ENCODE peak calls at places on chromosomes 2 and 18, in nine cellular contexts. One of them, this sample, is unnamed.

GRCh38 chr2:210224660-210225460 is at the start of gene ACADL:
- DNase-seq in HuH-7: peak
- DNase-seq in AG10803: peak
- DNase-seq in transverse colon: peak
- DNase-seq in T-helper 1 cell: no peak
- DNase-seq in NCI-H1694 treated with DMSO at 0.1 percent for 48 hours: peak
- DNase-seq in NCI-H510A treated with DMSO at 0.1 percent for 48 hours: peak
- DNase-seq in GM23338: peak
- DNase-seq in WTC11: peak
- DNase-seq in this sample: no peak

GRCh38 chr2:218516614-218517013 is 51.5 kb downstream of the USP37 start:
- DNase-seq in transverse colon: no peak
- DNase-seq in HuH-7: peak
- DNase-seq in GM23338: peak
- DNase-seq in T-helper 1 cell: no peak
- DNase-seq in NCI-H1694 treated with DMSO at 0.1 percent for 48 hours: no peak
- DNase-seq in AG10803: no peak
- DNase-seq in NCI-H510A treated with DMSO at 0.1 percent for 48 hours: peak
- DNase-seq in WTC11: no peak
- DNase-seq in this sample: no peak

GRCh38 chr2:99881901-99882591 is 260.3 kb downstream of the AFF3 start:
- DNase-seq in transverse colon: no peak
- DNase-seq in HuH-7: peak
- DNase-seq in NCI-H1694 treated with DMSO at 0.1 percent for 48 hours: peak
- DNase-seq in GM23338: peak
- DNase-seq in AG10803: peak
- DNase-seq in NCI-H510A treated with DMSO at 0.1 percent for 48 hours: no peak
- DNase-seq in T-helper 1 cell: no peak
- DNase-seq in WTC11: no peak
- DNase-seq in this sample: no peak

GRCh38 chr18:48031011-48031480 is 100.6 kb upstream of the SMAD2 start:
- DNase-seq in NCI-H1694 treated with DMSO at 0.1 percent for 48 hours: peak
- DNase-seq in HuH-7: peak
- DNase-seq in WTC11: peak
- DNase-seq in T-helper 1 cell: no peak
- DNase-seq in GM23338: peak
- DNase-seq in AG10803: peak
- DNase-seq in transverse colon: peak
- DNase-seq in NCI-H510A treated with DMSO at 0.1 percent for 48 hours: peak
- DNase-seq in this sample: peak

GRCh38 chr2:47867205-47867604 is 39.1 kb downstream of the FBXO11 start:
- DNase-seq in GM23338: no peak
- DNase-seq in NCI-H1694 treated with DMSO at 0.1 percent for 48 hours: no peak
- DNase-seq in transverse colon: no peak
- DNase-seq in WTC11: no peak
- DNase-seq in HuH-7: no peak
- DNase-seq in T-helper 1 cell: no peak
- DNase-seq in AG10803: peak
- DNase-seq in NCI-H510A treated with DMSO at 0.1 percent for 48 hours: no peak
- DNase-seq in this sample: no peak

GRCh38 chr2:10052216-10052615 is 8.9 kb downstream of the KLF11 start:
- DNase-seq in NCI-H1694 treated with DMSO at 0.1 percent for 48 hours: no peak
- DNase-seq in AG10803: no peak
- DNase-seq in GM23338: no peak
- DNase-seq in NCI-H510A treated with DMSO at 0.1 percent for 48 hours: no peak
- DNase-seq in WTC11: no peak
- DNase-seq in HuH-7: no peak
- DNase-seq in T-helper 1 cell: no peak
- DNase-seq in transverse colon: no peak
- DNase-seq in this sample: no peak

GRCh38 chr18:63091671-63092364 is 227.8 kb downstream of the BCL2 start:
- DNase-seq in T-helper 1 cell: no peak
- DNase-seq in HuH-7: no peak
- DNase-seq in NCI-H1694 treated with DMSO at 0.1 percent for 48 hours: no peak
- DNase-seq in GM23338: no peak
- DNase-seq in transverse colon: no peak
- DNase-seq in WTC11: no peak
- DNase-seq in AG10803: no peak
- DNase-seq in NCI-H510A treated with DMSO at 0.1 percent for 48 hours: no peak
- DNase-seq in this sample: no peak

GRCh38 chr2:210955591-210955990 is 399.2 kb downstream of the CPS1 start:
- DNase-seq in AG10803: no peak
- DNase-seq in NCI-H1694 treated with DMSO at 0.1 percent for 48 hours: no peak
- DNase-seq in T-helper 1 cell: no peak
- DNase-seq in WTC11: no peak
- DNase-seq in HuH-7: peak
- DNase-seq in NCI-H510A treated with DMSO at 0.1 percent for 48 hours: no peak
- DNase-seq in transverse colon: no peak
- DNase-seq in GM23338: no peak
- DNase-seq in this sample: no peak

GRCh38 chr2:98656800-98657199 is 48.4 kb downstream of the UNC50 start:
- DNase-seq in NCI-H510A treated with DMSO at 0.1 percent for 48 hours: no peak
- DNase-seq in NCI-H1694 treated with DMSO at 0.1 percent for 48 hours: no peak
- DNase-seq in GM23338: no peak
- DNase-seq in WTC11: no peak
- DNase-seq in T-helper 1 cell: no peak
- DNase-seq in HuH-7: no peak
- DNase-seq in transverse colon: no peak
- DNase-seq in AG10803: no peak
- DNase-seq in this sample: no peak

GRCh38 chr2:217263796-217264195 is 403.9 kb upstream of the TNP1 start:
- DNase-seq in GM23338: no peak
- DNase-seq in HuH-7: no peak
- DNase-seq in transverse colon: no peak
- DNase-seq in AG10803: no peak
- DNase-seq in WTC11: no peak
- DNase-seq in T-helper 1 cell: no peak
- DNase-seq in NCI-H510A treated with DMSO at 0.1 percent for 48 hours: no peak
- DNase-seq in NCI-H1694 treated with DMSO at 0.1 percent for 48 hours: no peak
- DNase-seq in this sample: no peak

This sample was measured in RWPE2.